ENCODE peak calls at places on chromosomes 4 and X, in seven cellular contexts. Q, J, F, B, D, I and T are unnamed samples.

GRCh38 chr4:160510925-160511324 is 1408.0 kb downstream of the RAPGEF2 start:
- DNase-seq in B (no peak), I (no peak), Q (peak), J (no peak), D (no peak), F (peak), T (no peak)

GRCh38 chrX:140701480-140701879 is 8.1 kb upstream of the LINC00632 start:
- DNase-seq in D (no peak), Q (peak), F (peak), J (peak), I (no peak), B (peak), T (no peak)

GRCh38 chr4:83569967-83570366 is 34.1 kb downstream of the GPAT3 start:
- DNase-seq in B (no peak), D (no peak), J (peak), I (no peak), F (no peak), Q (no peak), T (no peak)

GRCh38 chrX:105564536-105564935 is 257.8 kb upstream of the NRK start:
- DNase-seq in I (no peak), B (peak), D (no peak), Q (peak), F (peak), J (no peak), T (no peak)

GRCh38 chrX:108209006-108209554 is 117.5 kb downstream of the ATG4A start:
- DNase-seq in F (no peak), I (no peak), B (no peak), Q (no peak), D (no peak), J (no peak), T (no peak)

GRCh38 chr4:137674066-137674465 is 141.8 kb upstream of the PCDH18 start:
- DNase-seq in J (no peak), D (no peak), B (peak), I (no peak), Q (peak), F (peak), T (no peak)

GRCh38 chr4:74044676-74045075 is 6.2 kb upstream of the CXCL3 start:
- DNase-seq in D (no peak), Q (peak), J (no peak), F (peak), I (no peak), B (peak), T (no peak)

GRCh38 chrX:130184857-130185256 is 13.1 kb downstream of the RAB33A start:
- DNase-seq in B (no peak), D (no peak), F (no peak), I (no peak), Q (no peak), J (no peak), T (no peak)

GRCh38 chrX:10486373-10486772 is 134.0 kb downstream of the MID1 start:
- DNase-seq in J (no peak), F (peak), B (peak), I (no peak), D (no peak), Q (peak), T (no peak)

GRCh38 chrX:103640401-103641155 is 11.8 kb downstream of the TCEAL1 start:
- DNase-seq in Q (peak), D (no peak), I (no peak), J (no peak), F (peak), B (peak), T (no peak)

GRCh38 chr4:165094873-165095272 is 17.8 kb downstream of the TMEM192 start:
- DNase-seq in Q (no peak), B (no peak), J (no peak), D (no peak), I (no peak), F (no peak), T (no peak)

GRCh38 chr4:69753666-69754065 is 6.8 kb downstream of the SULT1B1 start:
- DNase-seq in J (no peak), D (no peak), Q (peak), I (no peak), F (peak), B (peak), T (no peak)

GRCh38 chr4:85477538-85477937 is 2.6 kb downstream of the ARHGAP24 start:
- DNase-seq in I (no peak), D (no peak), J (no peak), Q (no peak), B (no peak), F (peak), T (no peak)

GRCh38 chr4:155248002-155248896 is 39.8 kb downstream of the NPY2R start:
- DNase-seq in F (peak), D (no peak), B (no peak), Q (no peak), J (no peak), I (no peak), T (no peak)

GRCh38 chr4:159476886-159477285 is 374.0 kb downstream of the RAPGEF2 start:
- DNase-seq in D (no peak), F (no peak), Q (no peak), B (no peak), J (no peak), I (no peak), T (no peak)

GRCh38 chrX:46620505-46620904 is 46.9 kb downstream of the CHST7 start:
- DNase-seq in I (no peak), B (no peak), F (no peak), J (no peak), Q (no peak), D (no peak), T (no peak)

GRCh38 chr4:153655928-153656327 is 28.2 kb upstream of the TLR2 start:
- DNase-seq in I (peak), D (no peak), B (no peak), Q (peak), J (peak), F (peak), T (no peak)

GRCh38 chr4:153649572-153649991 is 34.5 kb upstream of the TLR2 start:
- DNase-seq in I (no peak), B (peak), D (no peak), F (peak), Q (peak), J (no peak), T (peak)

GRCh38 chr4:153651041-153651960 is 32.8 kb upstream of the TLR2 start:
- DNase-seq in D (no peak), B (no peak), J (peak), I (peak), F (peak), Q (no peak), T (no peak)

GRCh38 chr4:153651961-153652784 is 31.9 kb upstream of the TLR2 start:
- DNase-seq in F (peak), J (peak), B (no peak), Q (no peak), I (no peak), D (no peak), T (no peak)

GRCh38 chr4:153655004-153655541 is 29.0 kb upstream of the TLR2 start:
- DNase-seq in F (no peak), I (no peak), J (no peak), B (no peak), D (no peak), Q (no peak), T (no peak)
- H3K4me3 ChIP-seq in F (no peak), I (no peak), J (no peak), B (no peak), D (no peak), Q (no peak), T (no peak)

GRCh38 chr4:176778063-176778462 is 14.7 kb downstream of the VEGFC start:
- DNase-seq in D (no peak), B (peak), Q (peak), I (no peak), F (peak), J (no peak), T (no peak)
- TF ChIP-seq CTCF in D (no peak), B (no peak), Q (no peak), I (no peak), F (no peak), J (no peak), T (no peak)

DNA sequence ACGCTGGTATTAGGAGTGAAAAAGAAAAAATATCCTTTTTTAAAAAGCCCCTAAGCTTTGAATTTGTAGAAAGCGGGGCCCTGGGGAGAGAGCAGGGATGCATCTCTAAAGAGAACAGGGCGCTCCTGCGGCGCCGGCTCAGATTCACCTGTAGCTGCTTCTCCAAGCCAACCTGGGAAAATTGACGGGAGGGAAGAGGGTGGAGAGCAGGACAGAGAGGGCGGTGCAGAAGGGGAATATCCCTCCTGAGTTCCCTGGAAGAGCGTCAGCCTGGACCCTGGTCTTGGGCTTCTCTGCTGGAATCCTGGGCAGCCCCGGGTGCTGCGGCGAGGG is 776 bp upstream of the SOWAHD start:
- DNase-seq in D (no peak), I (no peak), F (no peak), Q (no peak), J (no peak), B (no peak), T (no peak)
- H3K4me3 ChIP-seq in D (peak), I (peak), F (no peak), Q (no peak), J (peak), B (no peak), T (peak)

GRCh38 chr4:130563185-130563890 is 1467.4 kb downstream of the C4orf33 start:
- DNase-seq in B (peak), J (peak), Q (peak), I (peak), F (peak), D (peak), T (peak)
- TF ChIP-seq CTCF in B (peak), J (peak), Q (peak), I (no peak), F (peak), D (peak), T (peak)

GRCh38 chr4:118942465-118942864 is 53.8 kb downstream of the SYNPO2 start:
- DNase-seq in J (no peak), I (no peak), F (peak), D (no peak), Q (no peak), B (peak), T (no peak)

GRCh38 chr4:118950929-118951570 is 62.4 kb downstream of the SYNPO2 start:
- DNase-seq in J (no peak), D (no peak), F (no peak), I (no peak), B (no peak), Q (no peak), T (no peak)

GRCh38 chr4:118950224-118950623 is 61.6 kb downstream of the SYNPO2 start:
- DNase-seq in B (no peak), I (no peak), J (no peak), F (no peak), D (no peak), Q (no peak), T (no peak)

GRCh38 chr4:118948545-118949144 is 60.0 kb downstream of the SYNPO2 start:
- DNase-seq in F (peak), I (no peak), J (no peak), Q (no peak), B (peak), D (no peak), T (no peak)

DNA sequence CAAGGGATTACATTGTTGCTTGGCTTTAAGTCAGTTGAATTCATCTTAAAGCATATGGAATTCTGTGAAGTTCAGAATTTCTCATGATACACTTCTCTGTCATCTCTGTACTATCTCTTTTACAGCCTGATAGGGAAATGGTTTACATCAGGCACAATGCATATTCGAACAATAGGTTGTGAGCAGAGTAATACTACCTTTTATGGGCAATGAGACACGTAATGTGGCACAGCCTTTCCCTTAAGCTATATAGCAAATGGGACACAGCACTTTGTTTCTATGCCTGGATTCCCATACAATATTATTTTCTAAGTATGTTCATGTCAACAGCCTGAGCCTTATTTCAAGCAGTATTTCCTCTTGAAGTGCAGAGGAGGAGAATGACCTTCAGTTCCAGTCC is 58.4 kb downstream of the SYNPO2 start:
- DNase-seq in F (no peak), D (no peak), J (no peak), Q (no peak), I (no peak), B (no peak), T (no peak)
- H3K4me3 ChIP-seq in F (no peak), D (no peak), J (no peak), Q (no peak), I (no peak), B (no peak), T (no peak)

GRCh38 chr4:7915875-7916242 is 23.8 kb downstream of the AFAP1 start:
- DNase-seq in F (no peak), D (no peak), I (no peak), Q (no peak), B (no peak), J (no peak), T (no peak)

GRCh38 chr4:7918981-7919380 is 20.7 kb downstream of the AFAP1 start:
- DNase-seq in J (no peak), B (no peak), I (no peak), D (no peak), Q (no peak), F (no peak), T (no peak)

GRCh38 chr4:7922466-7922865 is 17.2 kb downstream of the AFAP1 start:
- DNase-seq in B (no peak), I (no peak), F (no peak), Q (no peak), D (no peak), J (no peak), T (no peak)

GRCh38 chr4:7912826-7913225 is 26.8 kb downstream of the AFAP1 start:
- DNase-seq in I (no peak), F (no peak), Q (no peak), J (no peak), D (no peak), B (no peak), T (no peak)

GRCh38 chr4:7917669-7918068 is 22.0 kb downstream of the AFAP1 start:
- DNase-seq in B (no peak), D (no peak), I (no peak), J (no peak), Q (no peak), F (no peak), T (no peak)
- TF ChIP-seq CTCF in B (no peak), D (no peak), I (no peak), J (no peak), Q (no peak), F (no peak), T (peak)